ENCODE peak calls at places on chromosomes 6 and 20, in six cellular contexts. D is lower lobe of right lung; Y is astrocyte; X is GM04504; F is AG20443; W is activated CD8-positive, alpha-beta memory T cell treated with anti-CD3 and anti-CD28 coated beads for 48 hours. V is an unnamed sample.

GRCh38 chr20:48667889-48668413 is 159.8 kb downstream of the PREX1 start:
- DNase-seq in D (no peak), W (no peak), Y (peak), X (no peak), F (no peak), V (no peak)

GRCh38 chr6:157953580-157954091 is 28.0 kb upstream of the SYNJ2 start:
- DNase-seq in X (no peak), D (no peak), W (no peak), F (no peak), Y (no peak), V (no peak)

GRCh38 chr6:163417595-163417994 is 3.1 kb downstream of the QKI start:
- DNase-seq in X (no peak), D (no peak), Y (no peak), F (no peak), W (no peak), V (no peak)

GRCh38 chr6:10641494-10641893 is 52.9 kb downstream of the C6orf52 start:
- DNase-seq in Y (no peak), D (no peak), F (no peak), X (no peak), W (no peak), V (no peak)

GRCh38 chr6:161407115-161407514 is 133.3 kb upstream of the AGPAT4 start:
- DNase-seq in F (no peak), X (no peak), Y (no peak), D (no peak), W (no peak), V (no peak)

GRCh38 chr6:75023634-75024033 is 182.2 kb downstream of the COL12A1 start:
- DNase-seq in W (no peak), Y (peak), D (no peak), X (no peak), F (no peak), V (no peak)

GRCh38 chr6:139373928-139374356 is 506 bp downstream of the CITED2 start:
- DNase-seq in X (no peak), D (no peak), F (peak), Y (no peak), W (no peak), V (no peak)

GRCh38 chr6:167560673-167561569 is 236.0 kb downstream of the TTLL2 start:
- DNase-seq in Y (no peak), F (no peak), X (no peak), W (no peak), D (no peak), V (no peak)

GRCh38 chr6:87922947-87923330 is 124.7 kb upstream of the SPACA1 start:
- DNase-seq in X (no peak), W (no peak), F (no peak), Y (no peak), D (no peak), V (peak)

GRCh38 chr6:37822851-37823682 is 3.5 kb downstream of the ZFAND3 start:
- DNase-seq in D (no peak), Y (peak), X (no peak), F (no peak), W (no peak), V (no peak)

GRCh38 chr6:80304014-80304413 is 197.5 kb downstream of the BCKDHB start:
- DNase-seq in F (peak), D (no peak), X (no peak), W (no peak), Y (peak), V (no peak)

GRCh38 chr6:105077592-105078463 is 102.0 kb downstream of the POPDC3 start:
- DNase-seq in X (peak), F (peak), D (no peak), W (no peak), Y (peak), V (peak)

GRCh38 chr20:47205577-47206123 is 150.8 kb downstream of the ZMYND8 start:
- DNase-seq in F (peak), X (peak), Y (peak), W (no peak), D (peak), V (no peak)

GRCh38 chr6:88972504-88973423 is 9.3 kb upstream of the RNGTT start:
- DNase-seq in D (no peak), W (no peak), X (no peak), Y (no peak), F (no peak), V (peak)

GRCh38 chr6:42378125-42378524 is 73.6 kb downstream of the TRERF1 start:
- DNase-seq in F (no peak), X (no peak), Y (no peak), D (no peak), W (no peak), V (no peak)

V was measured in NCI-H187.